ENCODE peak calls at places on chromosome 7, in five cellular contexts. One of them, this sample, is unnamed.

GRCh38 chr7:33711231-33712019 is 193.9 kb upstream of the BMPER start:
- DNase-seq in H1: no peak
- DNase-seq in GM12878: no peak
- DNase-seq in HepG2: no peak
- DNase-seq in HCT116: no peak
- DNase-seq in this sample: no peak

GRCh38 chr7:103025341-103025740 is 49.3 kb downstream of the FBXL13 start:
- DNase-seq in HepG2: no peak
- DNase-seq in HCT116: no peak
- DNase-seq in H1: no peak
- DNase-seq in GM12878: no peak
- DNase-seq in this sample: peak

GRCh38 chr7:47672966-47673365 is 91.1 kb upstream of the TNS3 start:
- DNase-seq in H1: no peak
- DNase-seq in GM12878: no peak
- DNase-seq in HCT116: no peak
- DNase-seq in HepG2: peak
- DNase-seq in this sample: no peak

GRCh38 chr7:129914536-129915272 is 38.1 kb downstream of the UBE2H start:
- DNase-seq in GM12878: no peak
- DNase-seq in HCT116: no peak
- DNase-seq in HepG2: no peak
- DNase-seq in H1: peak
- DNase-seq in this sample: no peak

GRCh38 chr7:30699706-30700495 is 17.6 kb upstream of the CRHR2 start:
- DNase-seq in GM12878: no peak
- DNase-seq in H1: no peak
- DNase-seq in HCT116: no peak
- DNase-seq in HepG2: no peak
- DNase-seq in this sample: no peak

GRCh38 chr7:92678291-92678920 is 88.2 kb upstream of the FAM133B start:
- DNase-seq in HCT116: no peak
- DNase-seq in H1: no peak
- DNase-seq in HepG2: peak
- DNase-seq in GM12878: no peak
- DNase-seq in this sample: no peak

GRCh38 chr7:116798205-116798730 is 64.1 kb upstream of the CAPZA2 start:
- DNase-seq in HepG2: no peak
- DNase-seq in HCT116: no peak
- DNase-seq in GM12878: no peak
- DNase-seq in H1: no peak
- DNase-seq in this sample: no peak

GRCh38 chr7:12731214-12731656 is 43.8 kb downstream of the ARL4A start:
- DNase-seq in HCT116: peak
- DNase-seq in GM12878: no peak
- DNase-seq in H1: no peak
- DNase-seq in HepG2: no peak
- DNase-seq in this sample: no peak

GRCh38 chr7:164882-165660 is 27.3 kb upstream of the FAM20C start:
- DNase-seq in HepG2: no peak
- DNase-seq in GM12878: no peak
- DNase-seq in HCT116: no peak
- DNase-seq in H1: no peak
- DNase-seq in this sample: no peak

GRCh38 chr7:117808273-117808868 is 64.9 kb downstream of the CTTNBP2 start:
- DNase-seq in HCT116: no peak
- DNase-seq in HepG2: no peak
- DNase-seq in GM12878: no peak
- DNase-seq in H1: no peak
- DNase-seq in this sample: no peak

GRCh38 chr7:40519009-40519408 is 384.2 kb downstream of the SUGCT start:
- DNase-seq in GM12878: no peak
- DNase-seq in HCT116: no peak
- DNase-seq in HepG2: no peak
- DNase-seq in H1: no peak
- DNase-seq in this sample: no peak

GRCh38 chr7:118259115-118259514 is 34.6 kb downstream of the ANKRD7 start:
- DNase-seq in GM12878: no peak
- DNase-seq in H1: no peak
- DNase-seq in HepG2: no peak
- DNase-seq in HCT116: no peak
- DNase-seq in this sample: no peak

GRCh38 chr7:105015631-105015965 is 1.6 kb downstream of the KMT2E start:
- DNase-seq in H1: no peak
- DNase-seq in HCT116: no peak
- DNase-seq in GM12878: no peak
- DNase-seq in HepG2: no peak
- DNase-seq in this sample: peak

GRCh38 chr7:73850781-73851207 is 8.5 kb upstream of the METTL27 start:
- DNase-seq in HCT116: peak
- DNase-seq in H1: no peak
- DNase-seq in HepG2: no peak
- DNase-seq in GM12878: no peak
- DNase-seq in this sample: peak

GRCh38 chr7:127900116-127900515 is 131.1 kb downstream of the LRRC4 start:
- DNase-seq in HCT116: no peak
- DNase-seq in GM12878: no peak
- DNase-seq in HepG2: no peak
- DNase-seq in H1: no peak
- DNase-seq in this sample: no peak

GRCh38 chr7:137850586-137850985 is 3.8 kb upstream of the DGKI start:
- DNase-seq in GM12878: no peak
- DNase-seq in HCT116: no peak
- DNase-seq in HepG2: no peak
- DNase-seq in H1: no peak
- DNase-seq in this sample: no peak

GRCh38 chr7:8637322-8637721 is 203.9 kb downstream of the NXPH1 start:
- DNase-seq in GM12878: no peak
- DNase-seq in H1: no peak
- DNase-seq in HCT116: no peak
- DNase-seq in HepG2: no peak
- DNase-seq in this sample: no peak

GRCh38 chr7:74002474-74003017 is 25.4 kb upstream of the ELN start:
- DNase-seq in GM12878: no peak
- DNase-seq in HCT116: peak
- DNase-seq in HepG2: no peak
- DNase-seq in H1: no peak
- DNase-seq in this sample: no peak

GRCh38 chr7:126605056-126605455 is 647.7 kb downstream of the GRM8 start:
- DNase-seq in HepG2: no peak
- DNase-seq in H1: no peak
- DNase-seq in GM12878: no peak
- DNase-seq in HCT116: no peak
- DNase-seq in this sample: no peak

GRCh38 chr7:725223-726005 is 1.1 kb upstream of the DNAAF5 start:
- DNase-seq in H1: no peak
- DNase-seq in HCT116: no peak
- DNase-seq in HepG2: no peak
- DNase-seq in GM12878: no peak
- DNase-seq in this sample: peak

GRCh38 chr7:134065415-134065814 is 61.7 kb upstream of the LRGUK start:
- DNase-seq in HCT116: no peak
- DNase-seq in GM12878: no peak
- DNase-seq in HepG2: no peak
- DNase-seq in H1: no peak
- DNase-seq in this sample: no peak

GRCh38 chr7:51645298-51645697 is 328.7 kb upstream of the COBL start:
- DNase-seq in HepG2: no peak
- DNase-seq in HCT116: no peak
- DNase-seq in GM12878: no peak
- DNase-seq in H1: no peak
- DNase-seq in this sample: no peak

GRCh38 chr7:158366916-158367633 is 220.5 kb downstream of the PTPRN2 start:
- DNase-seq in H1: no peak
- DNase-seq in HCT116: no peak
- DNase-seq in GM12878: no peak
- DNase-seq in HepG2: no peak
- DNase-seq in this sample: no peak

GRCh38 chr7:92811158-92811557 is 25.2 kb downstream of the CDK6 start:
- DNase-seq in HCT116: no peak
- DNase-seq in GM12878: no peak
- DNase-seq in H1: no peak
- DNase-seq in HepG2: no peak
- DNase-seq in this sample: no peak

GRCh38 chr7:142584765-142585164 is 164.5 kb upstream of the PRSS1 start:
- DNase-seq in HepG2: no peak
- DNase-seq in H1: no peak
- DNase-seq in GM12878: no peak
- DNase-seq in HCT116: no peak
- DNase-seq in this sample: no peak

GRCh38 chr7:142590077-142590476 is 159.2 kb upstream of the PRSS1 start:
- DNase-seq in HepG2: no peak
- DNase-seq in H1: no peak
- DNase-seq in GM12878: no peak
- DNase-seq in HCT116: no peak
- DNase-seq in this sample: no peak

GRCh38 chr7:142586611-142587010 is 162.7 kb upstream of the PRSS1 start:
- DNase-seq in HepG2: no peak
- DNase-seq in GM12878: no peak
- DNase-seq in HCT116: no peak
- DNase-seq in H1: no peak
- DNase-seq in this sample: no peak

GRCh38 chr7:142585425-142585824 is 163.8 kb upstream of the PRSS1 start:
- DNase-seq in GM12878: no peak
- DNase-seq in HepG2: no peak
- DNase-seq in HCT116: no peak
- DNase-seq in H1: no peak
- DNase-seq in this sample: no peak

DNA sequence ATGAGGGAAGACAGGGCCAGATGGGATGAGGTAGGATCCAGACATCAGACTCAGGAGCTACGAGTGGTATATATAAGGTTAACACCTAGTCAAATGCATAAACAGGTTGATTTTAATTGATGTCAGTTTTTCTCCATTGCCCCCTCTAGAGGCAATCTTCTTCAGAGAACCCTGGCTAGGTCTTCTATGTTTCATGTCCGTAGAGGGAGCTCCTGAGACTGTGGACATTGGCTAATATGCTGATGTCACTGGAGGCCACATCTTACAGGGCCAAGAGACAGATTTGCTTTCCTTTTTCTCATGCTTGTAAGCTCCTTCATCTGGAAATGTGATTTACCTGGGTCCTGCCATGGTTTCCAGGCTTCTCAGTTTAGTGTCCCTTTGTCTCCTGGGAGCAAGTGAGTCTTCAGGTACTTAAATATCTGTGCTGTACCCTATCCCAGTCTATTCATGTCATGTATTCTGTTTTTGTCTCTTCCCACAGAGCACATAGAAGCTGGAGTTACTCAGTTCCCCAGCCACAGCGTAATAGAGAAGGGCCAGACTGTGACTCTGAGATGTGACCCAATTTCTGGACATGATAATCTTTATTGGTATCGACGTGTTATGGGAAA is 161.6 kb upstream of the PRSS1 start:
- DNase-seq in HCT116: peak
- DNase-seq in HepG2: peak
- DNase-seq in GM12878: peak
- DNase-seq in H1: no peak
- DNase-seq in this sample: peak
- TF ChIP-seq SRF in HCT116: no peak
- TF ChIP-seq SRF in HepG2: no peak
- TF ChIP-seq SRF in GM12878: no peak
- TF ChIP-seq SRF in H1: no peak
- TF ChIP-seq SRF in this sample: no peak

DNA sequence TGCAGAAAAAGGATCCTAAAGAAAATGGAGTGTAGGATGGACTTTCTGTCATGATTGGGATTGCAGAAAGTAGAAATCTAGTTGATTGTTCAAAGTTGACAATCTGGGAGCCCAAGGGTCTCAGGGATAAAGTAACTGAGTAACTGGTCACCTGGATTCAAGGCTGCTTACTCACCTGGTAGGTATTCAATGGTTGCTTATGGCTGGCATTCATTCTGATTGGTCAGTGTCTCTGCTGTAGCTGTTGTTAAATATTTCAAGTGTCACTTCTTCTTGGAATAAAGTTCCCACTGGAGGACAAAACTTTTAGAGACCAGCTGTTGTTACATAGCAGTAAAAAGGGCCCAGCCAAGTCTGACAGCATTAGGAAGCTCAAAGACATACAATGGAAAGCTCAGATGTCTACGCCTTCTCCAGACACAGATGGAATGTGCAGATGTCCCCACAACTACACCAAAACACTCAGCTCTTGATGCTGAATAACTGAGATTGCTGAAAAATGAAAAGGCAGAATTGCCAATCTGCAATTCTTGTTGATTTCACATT is 107.0 kb downstream of the ZNF467 start:
- DNase-seq in GM12878: no peak
- DNase-seq in HepG2: no peak
- DNase-seq in HCT116: no peak
- DNase-seq in H1: no peak
- DNase-seq in this sample: no peak
- TF ChIP-seq SRF in GM12878: no peak
- TF ChIP-seq SRF in HepG2: no peak
- TF ChIP-seq SRF in HCT116: no peak
- TF ChIP-seq SRF in H1: no peak
- TF ChIP-seq SRF in this sample: no peak

DNA sequence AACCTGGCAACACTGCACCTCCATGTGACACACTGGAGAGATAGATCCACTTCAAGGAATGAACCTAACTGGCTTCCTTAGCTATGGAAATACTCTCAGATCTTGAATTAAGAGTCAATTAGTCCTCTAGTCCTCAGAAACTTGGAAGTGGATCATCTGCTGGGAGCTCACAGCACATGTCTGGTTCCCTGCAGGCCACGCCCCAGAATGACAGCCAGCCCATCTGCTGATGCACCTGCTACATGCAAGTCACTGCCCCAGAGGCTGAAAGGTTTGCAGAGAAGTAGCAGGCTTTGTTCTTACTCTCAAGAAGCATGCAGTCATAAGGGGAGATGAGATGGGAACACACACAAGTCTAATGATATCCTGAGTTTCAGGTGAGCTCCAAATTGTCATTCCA is 275.9 kb downstream of the SKAP2 start:
- DNase-seq in HepG2: no peak
- DNase-seq in H1: peak
- DNase-seq in GM12878: no peak
- DNase-seq in HCT116: no peak
- DNase-seq in this sample: no peak
- TF ChIP-seq SRF in HepG2: no peak
- TF ChIP-seq SRF in H1: no peak
- TF ChIP-seq SRF in GM12878: no peak
- TF ChIP-seq SRF in HCT116: no peak
- TF ChIP-seq SRF in this sample: no peak

GRCh38 chr7:34837826-34838225 is 179.8 kb downstream of the NPSR1 start:
- DNase-seq in GM12878: no peak
- DNase-seq in HCT116: no peak
- DNase-seq in H1: no peak
- DNase-seq in HepG2: no peak
- DNase-seq in this sample: no peak

GRCh38 chr7:34838329-34838728 is 180.3 kb downstream of the NPSR1 start:
- DNase-seq in HCT116: no peak
- DNase-seq in HepG2: no peak
- DNase-seq in H1: no peak
- DNase-seq in GM12878: no peak
- DNase-seq in this sample: no peak

GRCh38 chr7:34837316-34837715 is 179.3 kb downstream of the NPSR1 start:
- DNase-seq in GM12878: no peak
- DNase-seq in H1: no peak
- DNase-seq in HepG2: no peak
- DNase-seq in HCT116: no peak
- DNase-seq in this sample: no peak

GRCh38 chr7:34839645-34840044 is 181.6 kb downstream of the NPSR1 start:
- DNase-seq in GM12878: no peak
- DNase-seq in HepG2: no peak
- DNase-seq in H1: no peak
- DNase-seq in HCT116: no peak
- DNase-seq in this sample: no peak

GRCh38 chr7:34835901-34836300 is 177.9 kb downstream of the NPSR1 start:
- DNase-seq in GM12878: no peak
- DNase-seq in HCT116: no peak
- DNase-seq in H1: no peak
- DNase-seq in HepG2: no peak
- DNase-seq in this sample: no peak
- TF ChIP-seq SRF in GM12878: no peak
- TF ChIP-seq SRF in HCT116: no peak
- TF ChIP-seq SRF in H1: no peak
- TF ChIP-seq SRF in HepG2: no peak
- TF ChIP-seq SRF in this sample: no peak

This sample was measured in K562.